ENCODE peak calls at places on chromosome 13, in eight cellular contexts. One of them, this sample, is unnamed.

GRCh38 chr13:111317042-111317550 is 3.3 kb upstream of the TEX29 start:
- DNase-seq in uterus: no peak
- DNase-seq in WERI-Rb-1: no peak
- DNase-seq in fibroblast of lung: no peak
- DNase-seq in epithelial cell of esophagus: no peak
- DNase-seq in ovary: no peak
- DNase-seq in mammary epithelial cell: no peak
- DNase-seq in astrocyte of the cerebellum: no peak
- DNase-seq in this sample: no peak

GRCh38 chr13:41026806-41027205 is 7.7 kb upstream of the ELF1 start:
- DNase-seq in uterus: no peak
- DNase-seq in WERI-Rb-1: no peak
- DNase-seq in fibroblast of lung: no peak
- DNase-seq in epithelial cell of esophagus: no peak
- DNase-seq in ovary: no peak
- DNase-seq in mammary epithelial cell: no peak
- DNase-seq in astrocyte of the cerebellum: no peak
- DNase-seq in this sample: no peak

GRCh38 chr13:45715351-45715750 is 13.2 kb downstream of the CBY2 start:
- DNase-seq in uterus: no peak
- DNase-seq in WERI-Rb-1: no peak
- DNase-seq in fibroblast of lung: no peak
- DNase-seq in epithelial cell of esophagus: no peak
- DNase-seq in ovary: no peak
- DNase-seq in mammary epithelial cell: no peak
- DNase-seq in astrocyte of the cerebellum: no peak
- DNase-seq in this sample: no peak

GRCh38 chr13:66994097-66994496 is 236.0 kb downstream of the PCDH9 start:
- DNase-seq in uterus: no peak
- DNase-seq in WERI-Rb-1: peak; percentile 68
- DNase-seq in fibroblast of lung: peak; percentile 80
- DNase-seq in epithelial cell of esophagus: peak; percentile 65
- DNase-seq in ovary: no peak
- DNase-seq in mammary epithelial cell: peak; percentile 66
- DNase-seq in astrocyte of the cerebellum: peak; percentile 42
- DNase-seq in this sample: peak; percentile 41

GRCh38 chr13:28558126-28558525 is 63.2 kb upstream of the FLT1 start:
- DNase-seq in uterus: no peak
- DNase-seq in WERI-Rb-1: no peak
- DNase-seq in fibroblast of lung: peak; percentile 88
- DNase-seq in epithelial cell of esophagus: peak; percentile 54
- DNase-seq in ovary: no peak
- DNase-seq in mammary epithelial cell: no peak
- DNase-seq in astrocyte of the cerebellum: peak; percentile 93
- DNase-seq in this sample: no peak

GRCh38 chr13:20489185-20489820 is 36.4 kb downstream of the CRYL1 start:
- DNase-seq in uterus: no peak
- DNase-seq in WERI-Rb-1: no peak
- DNase-seq in fibroblast of lung: peak; percentile 68
- DNase-seq in epithelial cell of esophagus: peak; percentile 26
- DNase-seq in ovary: no peak
- DNase-seq in mammary epithelial cell: no peak
- DNase-seq in astrocyte of the cerebellum: no peak
- DNase-seq in this sample: peak; percentile 54

GRCh38 chr13:110216006-110216402 is 91.0 kb downstream of the COL4A1 start:
- DNase-seq in uterus: no peak
- DNase-seq in WERI-Rb-1: no peak
- DNase-seq in fibroblast of lung: no peak
- DNase-seq in epithelial cell of esophagus: no peak
- DNase-seq in ovary: no peak
- DNase-seq in mammary epithelial cell: no peak
- DNase-seq in astrocyte of the cerebellum: no peak
- DNase-seq in this sample: no peak

GRCh38 chr13:80115616-80116015 is 225.3 kb downstream of the SPRY2 start:
- DNase-seq in uterus: no peak
- DNase-seq in WERI-Rb-1: no peak
- DNase-seq in fibroblast of lung: no peak
- DNase-seq in epithelial cell of esophagus: no peak
- DNase-seq in ovary: no peak
- DNase-seq in mammary epithelial cell: no peak
- DNase-seq in astrocyte of the cerebellum: no peak
- DNase-seq in this sample: no peak

GRCh38 chr13:22960827-22961226 is 220.0 kb upstream of the SGCG start:
- DNase-seq in uterus: no peak
- DNase-seq in WERI-Rb-1: no peak
- DNase-seq in fibroblast of lung: no peak
- DNase-seq in epithelial cell of esophagus: no peak
- DNase-seq in ovary: no peak
- DNase-seq in mammary epithelial cell: no peak
- DNase-seq in astrocyte of the cerebellum: no peak
- DNase-seq in this sample: peak; percentile 3

GRCh38 chr13:101911752-101912151 is 459.3 kb downstream of the ITGBL1 start:
- DNase-seq in uterus: no peak
- DNase-seq in WERI-Rb-1: no peak
- DNase-seq in fibroblast of lung: no peak
- DNase-seq in epithelial cell of esophagus: no peak
- DNase-seq in ovary: no peak
- DNase-seq in mammary epithelial cell: no peak
- DNase-seq in astrocyte of the cerebellum: no peak
- DNase-seq in this sample: no peak

GRCh38 chr13:94268661-94269060 is 210.8 kb downstream of the DCT start:
- DNase-seq in uterus: no peak
- DNase-seq in WERI-Rb-1: no peak
- DNase-seq in fibroblast of lung: no peak
- DNase-seq in epithelial cell of esophagus: no peak
- DNase-seq in ovary: no peak
- DNase-seq in mammary epithelial cell: no peak
- DNase-seq in astrocyte of the cerebellum: no peak
- DNase-seq in this sample: no peak

GRCh38 chr13:46170687-46171086 is 11.3 kb downstream of the LCP1 start:
- DNase-seq in uterus: no peak
- DNase-seq in WERI-Rb-1: no peak
- DNase-seq in fibroblast of lung: peak; percentile 45
- DNase-seq in epithelial cell of esophagus: no peak
- DNase-seq in ovary: no peak
- DNase-seq in mammary epithelial cell: no peak
- DNase-seq in astrocyte of the cerebellum: no peak
- DNase-seq in this sample: no peak

GRCh38 chr13:111855786-111856185 is 211.2 kb upstream of the SOX1 start:
- DNase-seq in uterus: no peak
- DNase-seq in WERI-Rb-1: no peak
- DNase-seq in fibroblast of lung: no peak
- DNase-seq in epithelial cell of esophagus: no peak
- DNase-seq in ovary: no peak
- DNase-seq in mammary epithelial cell: no peak
- DNase-seq in astrocyte of the cerebellum: no peak
- DNase-seq in this sample: no peak

GRCh38 chr13:65339236-65339635 is 1890.9 kb downstream of the PCDH9 start:
- DNase-seq in uterus: no peak
- DNase-seq in WERI-Rb-1: no peak
- DNase-seq in fibroblast of lung: peak; percentile 42
- DNase-seq in epithelial cell of esophagus: no peak
- DNase-seq in ovary: no peak
- DNase-seq in mammary epithelial cell: no peak
- DNase-seq in astrocyte of the cerebellum: no peak
- DNase-seq in this sample: no peak

GRCh38 chr13:99086869-99087129 is 108.9 kb upstream of the DOCK9 start:
- DNase-seq in uterus: no peak
- DNase-seq in WERI-Rb-1: no peak
- DNase-seq in fibroblast of lung: peak; percentile 25
- DNase-seq in epithelial cell of esophagus: no peak
- DNase-seq in ovary: no peak
- DNase-seq in mammary epithelial cell: peak; percentile 42
- DNase-seq in astrocyte of the cerebellum: no peak
- DNase-seq in this sample: no peak

GRCh38 chr13:20136781-20137703 is 23.8 kb downstream of the GJA3 start:
- DNase-seq in uterus: no peak
- DNase-seq in WERI-Rb-1: peak; percentile 27
- DNase-seq in fibroblast of lung: peak; percentile 18
- DNase-seq in epithelial cell of esophagus: peak; percentile 47
- DNase-seq in ovary: no peak
- DNase-seq in mammary epithelial cell: peak; percentile 14
- DNase-seq in astrocyte of the cerebellum: no peak
- DNase-seq in this sample: peak; percentile 59

GRCh38 chr13:79451500-79451962 is 29.4 kb upstream of the NDFIP2 start:
- DNase-seq in uterus: no peak
- DNase-seq in WERI-Rb-1: no peak
- DNase-seq in fibroblast of lung: peak; percentile 71
- DNase-seq in epithelial cell of esophagus: peak; percentile 78
- DNase-seq in ovary: no peak
- DNase-seq in mammary epithelial cell: peak; percentile 93
- DNase-seq in astrocyte of the cerebellum: peak; percentile 69
- DNase-seq in this sample: peak; percentile 74

DNA sequence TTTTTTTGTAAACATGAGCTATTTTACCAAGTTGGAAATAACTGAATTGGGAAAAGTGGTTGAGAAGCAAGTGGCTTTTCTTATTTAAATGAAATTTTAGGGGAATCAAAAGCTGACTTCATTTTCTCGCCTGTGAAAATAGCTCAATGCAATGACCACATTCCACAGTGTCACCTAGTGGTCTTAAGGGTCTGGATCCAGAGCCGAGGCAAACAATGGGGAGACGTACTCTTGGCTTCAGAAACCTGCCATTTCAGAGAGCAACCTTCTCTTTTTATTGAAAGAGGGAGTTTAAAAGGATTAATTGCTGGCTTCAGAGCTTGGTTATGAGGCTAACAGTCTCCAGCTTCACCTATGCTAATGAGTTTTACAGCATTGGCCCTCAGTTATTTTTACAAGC is 39.7 kb upstream of the RXFP2 start:
- DNase-seq in uterus: no peak
- DNase-seq in WERI-Rb-1: peak; percentile 7
- DNase-seq in fibroblast of lung: no peak
- DNase-seq in epithelial cell of esophagus: no peak
- DNase-seq in ovary: no peak
- DNase-seq in mammary epithelial cell: no peak
- DNase-seq in astrocyte of the cerebellum: peak; percentile 5
- DNase-seq in this sample: no peak
- TF ChIP-seq CTCF in uterus: no peak
- TF ChIP-seq CTCF in WERI-Rb-1: peak; percentile 54
- TF ChIP-seq CTCF in fibroblast of lung: no peak
- TF ChIP-seq CTCF in epithelial cell of esophagus: no peak
- TF ChIP-seq CTCF in ovary: no peak
- TF ChIP-seq CTCF in mammary epithelial cell: peak; percentile 11
- TF ChIP-seq CTCF in astrocyte of the cerebellum: peak; percentile 40
- TF ChIP-seq CTCF in this sample: no peak

GRCh38 chr13:103081435-103081834 is 15.2 kb upstream of the SLC10A2 start:
- DNase-seq in uterus: no peak
- DNase-seq in WERI-Rb-1: no peak
- DNase-seq in fibroblast of lung: no peak
- DNase-seq in epithelial cell of esophagus: no peak
- DNase-seq in ovary: no peak
- DNase-seq in mammary epithelial cell: no peak
- DNase-seq in astrocyte of the cerebellum: no peak
- DNase-seq in this sample: no peak

DNA sequence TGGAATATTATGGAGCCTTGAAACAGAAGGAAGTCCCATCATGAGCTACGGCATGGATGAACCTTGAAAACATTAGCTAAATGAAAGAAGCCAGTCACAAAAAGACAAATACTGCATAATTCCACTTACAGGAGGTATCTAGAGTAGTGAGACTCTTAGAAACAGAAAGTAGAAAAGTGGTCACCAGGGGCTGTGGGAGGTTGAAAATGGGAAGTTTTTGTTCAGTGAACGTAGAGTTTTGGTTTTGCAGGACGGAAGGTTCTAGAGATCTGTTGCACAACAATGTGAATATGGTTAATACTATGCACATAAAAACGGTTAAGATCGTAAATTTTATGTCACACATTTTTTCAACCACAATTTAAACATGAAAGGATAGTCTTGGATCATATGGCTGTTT is 11.9 kb upstream of the SLC10A2 start:
- DNase-seq in uterus: no peak
- DNase-seq in WERI-Rb-1: no peak
- DNase-seq in fibroblast of lung: no peak
- DNase-seq in epithelial cell of esophagus: no peak
- DNase-seq in ovary: no peak
- DNase-seq in mammary epithelial cell: no peak
- DNase-seq in astrocyte of the cerebellum: no peak
- DNase-seq in this sample: no peak
- TF ChIP-seq CTCF in uterus: no peak
- TF ChIP-seq CTCF in WERI-Rb-1: no peak
- TF ChIP-seq CTCF in fibroblast of lung: no peak
- TF ChIP-seq CTCF in epithelial cell of esophagus: no peak
- TF ChIP-seq CTCF in ovary: no peak
- TF ChIP-seq CTCF in mammary epithelial cell: no peak
- TF ChIP-seq CTCF in astrocyte of the cerebellum: no peak
- TF ChIP-seq CTCF in this sample: no peak

DNA sequence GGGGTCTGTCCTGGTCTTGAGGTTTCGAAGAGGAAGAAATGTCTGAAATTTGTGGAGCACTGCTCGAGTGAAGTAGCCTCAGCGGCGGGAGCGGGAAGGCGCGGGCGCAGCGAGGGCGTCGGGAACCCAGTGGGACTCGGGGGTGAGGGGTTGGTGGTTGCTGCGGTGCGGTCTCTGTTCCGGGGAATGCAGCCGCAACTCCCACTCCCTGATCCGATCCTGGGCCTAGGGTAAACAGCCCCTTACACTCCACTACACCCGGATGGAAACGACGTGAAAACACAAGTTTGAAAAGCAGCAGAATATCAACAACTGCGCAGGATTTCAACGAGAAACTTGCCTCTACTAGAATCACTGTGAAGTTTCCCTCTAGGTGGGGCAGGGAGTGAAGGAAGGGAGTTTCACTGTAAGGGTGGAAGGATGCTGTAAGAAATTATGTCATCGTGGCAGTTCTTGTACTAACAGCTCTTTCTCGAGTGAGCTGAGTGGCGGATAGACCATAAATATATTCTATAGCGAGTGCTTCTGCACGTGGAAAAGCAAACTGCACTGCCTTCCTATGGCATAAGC is 2.0 kb upstream of the KLF12 start:
- DNase-seq in uterus: peak; percentile 29
- DNase-seq in WERI-Rb-1: peak; percentile 15
- DNase-seq in fibroblast of lung: peak; percentile 67
- DNase-seq in epithelial cell of esophagus: peak; percentile 65
- DNase-seq in ovary: peak; percentile 60
- DNase-seq in mammary epithelial cell: peak; percentile 67
- DNase-seq in astrocyte of the cerebellum: no peak
- DNase-seq in this sample: peak; percentile 17
- TF ChIP-seq CTCF in uterus: no peak
- TF ChIP-seq CTCF in WERI-Rb-1: no peak
- TF ChIP-seq CTCF in fibroblast of lung: peak; percentile 17
- TF ChIP-seq CTCF in epithelial cell of esophagus: no peak
- TF ChIP-seq CTCF in ovary: no peak
- TF ChIP-seq CTCF in mammary epithelial cell: peak; percentile 21
- TF ChIP-seq CTCF in astrocyte of the cerebellum: peak; percentile 16
- TF ChIP-seq CTCF in this sample: no peak

GRCh38 chr13:25267715-25268114 is 19.6 kb downstream of the MTMR6 start:
- DNase-seq in uterus: no peak
- DNase-seq in WERI-Rb-1: no peak
- DNase-seq in fibroblast of lung: peak; percentile 23
- DNase-seq in epithelial cell of esophagus: peak; percentile 17
- DNase-seq in ovary: no peak
- DNase-seq in mammary epithelial cell: no peak
- DNase-seq in astrocyte of the cerebellum: no peak
- DNase-seq in this sample: no peak
- TF ChIP-seq CTCF in uterus: no peak
- TF ChIP-seq CTCF in WERI-Rb-1: peak; percentile 58
- TF ChIP-seq CTCF in fibroblast of lung: peak; percentile 28
- TF ChIP-seq CTCF in epithelial cell of esophagus: peak; percentile 22
- TF ChIP-seq CTCF in ovary: no peak
- TF ChIP-seq CTCF in mammary epithelial cell: peak; percentile 37
- TF ChIP-seq CTCF in astrocyte of the cerebellum: peak; percentile 36
- TF ChIP-seq CTCF in this sample: peak; percentile 19

GRCh38 chr13:47794963-47795362 is 206.1 kb downstream of the SUCLA2 start:
- DNase-seq in uterus: no peak
- DNase-seq in WERI-Rb-1: no peak
- DNase-seq in fibroblast of lung: peak; percentile 5
- DNase-seq in epithelial cell of esophagus: no peak
- DNase-seq in ovary: no peak
- DNase-seq in mammary epithelial cell: peak; percentile 4
- DNase-seq in astrocyte of the cerebellum: no peak
- DNase-seq in this sample: no peak
- TF ChIP-seq CTCF in uterus: no peak
- TF ChIP-seq CTCF in WERI-Rb-1: peak; percentile 35
- TF ChIP-seq CTCF in fibroblast of lung: peak; percentile 52
- TF ChIP-seq CTCF in epithelial cell of esophagus: peak; percentile 56
- TF ChIP-seq CTCF in ovary: no peak
- TF ChIP-seq CTCF in mammary epithelial cell: peak; percentile 70
- TF ChIP-seq CTCF in astrocyte of the cerebellum: peak; percentile 55
- TF ChIP-seq CTCF in this sample: no peak